ENCODE peak calls at places on chromosomes 16 and 17, in four cellular contexts. One of them, this sample, is unnamed.

GRCh38 chr16:85433477-85433876 is 179.6 kb upstream of the GSE1 start:
- DNase-seq in K562: no peak
- DNase-seq in GM12891: no peak
- DNase-seq in GM12878: no peak
- DNase-seq in this sample: no peak

GRCh38 chr16:86974120-86974519 is 343.1 kb downstream of the C16orf95 start:
- DNase-seq in K562: no peak
- DNase-seq in GM12878: no peak
- DNase-seq in GM12891: no peak
- DNase-seq in this sample: no peak

GRCh38 chr17:80760501-80760900 is 215.9 kb downstream of the RPTOR start:
- DNase-seq in GM12891: no peak
- DNase-seq in GM12878: peak
- DNase-seq in K562: no peak
- DNase-seq in this sample: no peak

GRCh38 chr16:85149776-85150175 is 37.5 kb upstream of the CIBAR2 start:
- DNase-seq in GM12878: no peak
- DNase-seq in K562: no peak
- DNase-seq in GM12891: no peak
- DNase-seq in this sample: no peak

GRCh38 chr16:7038475-7038874 is 294.2 kb upstream of the RBFOX1 start:
- DNase-seq in GM12878: no peak
- DNase-seq in GM12891: no peak
- DNase-seq in K562: no peak
- DNase-seq in this sample: no peak

GRCh38 chr16:28846933-28847273 is 755 bp upstream of the TUFM start:
- DNase-seq in GM12878: no peak
- DNase-seq in GM12891: no peak
- DNase-seq in K562: no peak
- DNase-seq in this sample: no peak

GRCh38 chr17:31598921-31599571 is 207.6 kb downstream of the RAB11FIP4 start:
- DNase-seq in GM12878: no peak
- DNase-seq in GM12891: no peak
- DNase-seq in K562: no peak
- DNase-seq in this sample: no peak

GRCh38 chr16:70651524-70651923 is 5.2 kb downstream of the IL34 start:
- DNase-seq in GM12891: no peak
- DNase-seq in GM12878: no peak
- DNase-seq in K562: no peak
- DNase-seq in this sample: no peak

GRCh38 chr17:80761421-80761871 is 216.8 kb downstream of the RPTOR start:
- DNase-seq in K562: no peak
- DNase-seq in GM12891: no peak
- DNase-seq in GM12878: no peak
- DNase-seq in this sample: no peak

GRCh38 chr16:14071576-14072271 is 605 bp downstream of the MRTFB start:
- DNase-seq in GM12878: no peak
- DNase-seq in K562: no peak
- DNase-seq in GM12891: no peak
- DNase-seq in this sample: peak
- TF ChIP-seq SPI1 in GM12878: no peak
- TF ChIP-seq SPI1 in K562: no peak
- TF ChIP-seq SPI1 in GM12891: no peak
- TF ChIP-seq SPI1 in this sample: no peak

GRCh38 chr17:61366715-61367413 is 32.8 kb upstream of the TBX2 start:
- DNase-seq in GM12878: no peak
- DNase-seq in GM12891: no peak
- DNase-seq in K562: no peak
- DNase-seq in this sample: no peak
- TF ChIP-seq SPI1 in GM12878: no peak
- TF ChIP-seq SPI1 in GM12891: no peak
- TF ChIP-seq SPI1 in K562: no peak
- TF ChIP-seq SPI1 in this sample: no peak

GRCh38 chr17:81928497-81929252 is 1.1 kb upstream of the MAFG start:
- DNase-seq in GM12891: no peak
- DNase-seq in GM12878: no peak
- DNase-seq in K562: no peak
- DNase-seq in this sample: no peak

GRCh38 chr17:81931557-81932332 is 4.2 kb upstream of the MAFG start:
- DNase-seq in GM12891: no peak
- DNase-seq in K562: no peak
- DNase-seq in GM12878: no peak
- DNase-seq in this sample: no peak

GRCh38 chr17:81931189-81931556 is 3.6 kb upstream of the MAFG start:
- DNase-seq in GM12878: no peak
- DNase-seq in GM12891: no peak
- DNase-seq in K562: no peak
- DNase-seq in this sample: no peak

GRCh38 chr17:81929253-81930141 is 2.0 kb upstream of the MAFG start:
- DNase-seq in GM12891: no peak
- DNase-seq in K562: no peak
- DNase-seq in GM12878: no peak
- DNase-seq in this sample: no peak

DNA sequence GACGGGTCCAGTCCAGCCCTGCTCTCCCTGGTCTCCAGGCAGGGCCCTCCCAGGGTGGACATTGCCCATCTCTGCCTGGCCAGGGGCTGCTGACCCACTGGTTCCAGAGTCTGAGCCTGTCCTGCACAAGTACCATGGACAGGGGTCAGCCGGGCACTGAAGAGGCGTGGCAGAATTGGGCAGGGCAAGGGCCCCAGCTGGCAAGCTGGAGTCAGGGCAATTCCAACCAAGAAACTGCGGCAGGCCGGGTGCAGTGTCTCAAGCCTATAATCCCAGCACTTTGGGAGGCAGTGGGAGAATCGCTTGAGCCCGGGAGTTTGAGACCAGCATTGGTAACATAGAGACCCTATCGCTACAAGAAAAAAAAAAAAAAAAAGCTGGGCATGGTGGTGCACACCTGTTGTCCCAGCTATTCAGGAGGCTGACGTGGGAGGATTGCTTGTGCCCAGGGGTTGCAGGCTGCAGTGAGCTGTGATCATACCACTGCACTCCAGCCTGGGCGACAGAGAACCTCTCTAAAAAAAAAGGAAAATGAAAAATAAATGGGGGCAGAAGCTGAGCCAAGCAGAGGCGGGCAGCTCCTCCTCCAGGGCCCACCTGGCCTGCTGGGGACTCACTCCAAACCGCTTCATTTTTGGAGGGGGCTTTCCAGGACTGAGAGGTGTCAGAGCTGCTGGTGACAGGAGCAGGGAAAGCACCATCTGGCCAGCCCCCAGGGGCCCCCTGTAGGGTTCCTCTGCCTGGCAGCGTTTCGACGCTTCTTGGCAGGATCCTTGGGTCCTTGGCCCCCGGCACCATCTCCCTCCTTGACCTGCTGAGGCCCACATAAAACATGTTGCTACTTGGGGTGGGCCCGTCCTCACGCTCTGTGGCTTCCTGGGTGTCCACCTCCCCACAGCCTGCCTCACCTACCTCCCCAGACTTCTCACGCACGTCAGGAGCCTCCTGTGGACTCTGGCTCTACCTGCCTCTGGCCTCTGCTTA is 2.9 kb upstream of the MAFG start:
- DNase-seq in K562: no peak
- DNase-seq in GM12878: no peak
- DNase-seq in GM12891: no peak
- DNase-seq in this sample: no peak
- TF ChIP-seq SPI1 in K562: no peak
- TF ChIP-seq SPI1 in GM12878: no peak
- TF ChIP-seq SPI1 in GM12891: no peak
- TF ChIP-seq SPI1 in this sample: no peak

GRCh38 chr17:13000561-13000960 is 17.3 kb downstream of the ELAC2 start:
- DNase-seq in GM12878: no peak
- DNase-seq in GM12891: no peak
- DNase-seq in K562: no peak
- DNase-seq in this sample: no peak

GRCh38 chr17:13003454-13003851 is 14.4 kb downstream of the ELAC2 start:
- DNase-seq in GM12878: no peak
- DNase-seq in GM12891: no peak
- DNase-seq in K562: no peak
- DNase-seq in this sample: no peak

GRCh38 chr17:13003927-13004326 is 13.9 kb downstream of the ELAC2 start:
- DNase-seq in GM12878: no peak
- DNase-seq in K562: no peak
- DNase-seq in GM12891: no peak
- DNase-seq in this sample: no peak

GRCh38 chr17:13002761-13003453 is 14.9 kb downstream of the ELAC2 start:
- DNase-seq in K562: peak
- DNase-seq in GM12878: no peak
- DNase-seq in GM12891: no peak
- DNase-seq in this sample: no peak

DNA sequence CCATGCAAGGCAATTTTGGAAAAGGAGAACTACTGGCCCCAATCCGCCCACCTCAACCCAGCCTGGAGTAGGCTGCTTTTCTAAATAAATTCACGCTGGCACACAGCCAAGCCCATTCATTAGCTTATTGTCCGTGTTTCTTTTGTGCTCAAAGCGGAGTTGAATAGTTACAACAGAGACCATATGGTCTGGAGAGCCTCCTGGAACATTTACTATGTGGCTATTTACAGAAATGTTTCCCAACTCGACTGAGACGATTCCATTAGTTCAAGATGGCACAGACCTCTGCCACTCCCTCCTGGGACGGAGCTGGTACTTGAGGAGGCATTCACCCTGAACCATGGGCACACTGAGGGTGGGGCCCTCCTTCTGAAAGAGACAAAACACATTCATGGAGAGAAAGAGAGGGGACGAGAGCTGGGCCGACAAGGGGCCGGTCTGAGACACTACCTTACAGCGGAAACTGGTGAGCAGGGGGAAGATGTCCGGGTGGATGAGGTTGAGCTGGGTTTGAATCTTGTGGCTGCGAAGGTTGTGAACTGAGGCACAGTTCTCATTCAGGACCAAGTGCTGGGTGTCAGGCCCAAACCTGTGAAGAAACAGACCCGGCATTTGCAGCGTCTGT is 15.7 kb downstream of the ELAC2 start:
- DNase-seq in GM12891: no peak
- DNase-seq in GM12878: no peak
- DNase-seq in K562: no peak
- DNase-seq in this sample: no peak
- TF ChIP-seq SPI1 in GM12891: no peak
- TF ChIP-seq SPI1 in GM12878: no peak
- TF ChIP-seq SPI1 in K562: no peak
- TF ChIP-seq SPI1 in this sample: no peak

GRCh38 chr16:68524069-68524820 is 14.8 kb upstream of the ZFP90 start:
- DNase-seq in GM12878: no peak
- DNase-seq in K562: no peak
- DNase-seq in GM12891: no peak
- DNase-seq in this sample: no peak
- TF ChIP-seq SPI1 in GM12878: no peak
- TF ChIP-seq SPI1 in K562: no peak
- TF ChIP-seq SPI1 in GM12891: no peak
- TF ChIP-seq SPI1 in this sample: no peak

GRCh38 chr16:90077240-90077756 is at the start of gene PRDM7:
- DNase-seq in GM12891: peak
- DNase-seq in GM12878: peak
- DNase-seq in K562: peak
- DNase-seq in this sample: peak

GRCh38 chr16:90078594-90078895 is 1.4 kb upstream of the PRDM7 start:
- DNase-seq in GM12891: no peak
- DNase-seq in K562: no peak
- DNase-seq in GM12878: no peak
- DNase-seq in this sample: peak

GRCh38 chr16:90077757-90078593 is 844 bp upstream of the PRDM7 start:
- DNase-seq in K562: peak
- DNase-seq in GM12878: no peak
- DNase-seq in GM12891: peak
- DNase-seq in this sample: no peak

DNA sequence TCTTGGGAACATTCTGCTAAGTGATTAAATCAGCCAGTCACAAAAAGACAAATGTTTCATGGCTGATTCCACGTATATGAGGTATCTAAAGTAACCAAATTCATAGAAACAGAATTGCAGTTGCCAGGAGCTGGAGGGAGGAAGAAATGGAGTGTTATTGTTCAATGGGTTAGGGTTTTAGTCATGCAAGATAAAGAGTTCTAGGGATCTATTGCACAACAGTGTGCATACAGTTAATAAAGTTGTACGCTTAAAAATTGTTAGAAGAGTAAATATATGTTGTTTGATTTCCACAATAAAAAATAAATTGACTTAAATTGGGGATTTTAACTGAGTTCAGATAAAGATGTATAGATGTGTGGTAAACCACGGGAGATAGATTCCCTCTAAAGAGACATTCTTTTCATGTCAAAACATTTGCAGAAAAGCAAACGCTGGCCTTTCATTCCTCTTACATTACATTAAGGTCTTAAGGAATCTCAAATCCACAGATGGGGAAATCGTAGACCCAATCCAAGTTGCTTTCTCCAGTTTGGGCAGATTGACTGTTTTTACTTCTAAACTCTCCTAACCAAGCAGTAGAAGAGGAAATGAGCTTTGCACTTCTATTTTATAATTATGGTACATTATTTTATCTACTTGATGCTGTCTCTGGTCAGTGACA is 4.6 kb downstream of the PRDM7 start:
- DNase-seq in GM12891: no peak
- DNase-seq in K562: no peak
- DNase-seq in GM12878: no peak
- DNase-seq in this sample: no peak
- TF ChIP-seq SPI1 in GM12891: no peak
- TF ChIP-seq SPI1 in K562: no peak
- TF ChIP-seq SPI1 in GM12878: no peak
- TF ChIP-seq SPI1 in this sample: no peak

GRCh38 chr16:2237076-2237551 is 870 bp downstream of the DNASE1L2 start:
- DNase-seq in GM12891: no peak
- DNase-seq in K562: no peak
- DNase-seq in GM12878: no peak
- DNase-seq in this sample: no peak

GRCh38 chr16:2234813-2235170 is 1.5 kb upstream of the DNASE1L2 start:
- DNase-seq in GM12891: no peak
- DNase-seq in GM12878: no peak
- DNase-seq in K562: no peak
- DNase-seq in this sample: no peak

GRCh38 chr16:2235234-2235651 is 1.0 kb upstream of the DNASE1L2 start:
- DNase-seq in GM12891: no peak
- DNase-seq in K562: no peak
- DNase-seq in GM12878: no peak
- DNase-seq in this sample: no peak

GRCh38 chr16:2236362-2237075 is at the start of gene DNASE1L2:
- DNase-seq in GM12891: peak
- DNase-seq in K562: no peak
- DNase-seq in GM12878: no peak
- DNase-seq in this sample: no peak

GRCh38 chr16:2235695-2236361 is 416 bp upstream of the DNASE1L2 start:
- DNase-seq in GM12891: no peak
- DNase-seq in K562: no peak
- DNase-seq in GM12878: no peak
- DNase-seq in this sample: no peak
- TF ChIP-seq SPI1 in GM12891: no peak
- TF ChIP-seq SPI1 in K562: no peak
- TF ChIP-seq SPI1 in GM12878: no peak
- TF ChIP-seq SPI1 in this sample: no peak

DNA sequence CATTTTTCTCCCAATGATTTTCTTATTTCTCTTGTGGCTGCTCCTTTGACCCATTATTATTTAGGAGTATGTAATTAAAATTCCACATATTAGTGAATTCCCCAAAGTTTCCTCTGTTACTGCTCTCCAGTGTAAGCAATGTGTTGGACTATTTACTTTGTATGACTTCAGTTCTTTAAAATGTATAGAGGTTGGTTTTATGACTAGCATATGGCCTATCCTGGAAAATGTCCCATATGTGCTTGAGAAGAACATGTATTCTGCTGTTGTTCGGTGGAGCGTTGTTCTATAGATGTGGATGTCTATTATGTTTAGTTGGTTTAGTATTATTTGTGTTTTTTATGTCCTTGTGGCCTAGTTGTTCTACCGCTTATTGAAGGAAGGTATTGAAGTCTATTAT is 6.0 kb upstream of the NT5M start:
- DNase-seq in K562: no peak
- DNase-seq in GM12891: no peak
- DNase-seq in GM12878: no peak
- DNase-seq in this sample: no peak
- TF ChIP-seq SPI1 in K562: no peak
- TF ChIP-seq SPI1 in GM12891: no peak
- TF ChIP-seq SPI1 in GM12878: no peak
- TF ChIP-seq SPI1 in this sample: no peak

This sample was measured in HL-60.